ENCODE peak calls at places on chromosomes 11 and 22, in six cellular contexts. C is brain microvascular endothelial cell; D is activated CD4-positive, CD25-positive, alpha-beta regulatory T cell; I is SJCRH30; F is amniotic stem cell; T is NCI-H510A treated with DMSO at 0.1 percent for 48 hours. X is an unnamed sample.

GRCh38 chr11:111387318-111387863 is 8.3 kb upstream of the POU2AF1 start:
- DNase-seq in C (no peak), D (no peak), I (no peak), F (no peak), T (no peak), X (no peak)

GRCh38 chr22:47205081-47205491 is 442.6 kb downstream of the TBC1D22A start:
- DNase-seq in C (no peak), D (no peak), I (no peak), F (no peak), T (no peak), X (no peak)

GRCh38 chr22:25027959-25028840 is 75.7 kb downstream of the KIAA1671 start:
- DNase-seq in C (peak; percentile 25), D (no peak), I (peak; percentile 30), F (no peak), T (no peak), X (peak; percentile 39)

GRCh38 chr22:41222846-41223507 is 17.8 kb downstream of the CHADL start:
- DNase-seq in C (no peak), D (no peak), I (no peak), F (no peak), T (no peak), X (no peak)

GRCh38 chr11:57468276-57468675 is 7.9 kb downstream of the RTN4RL2 start:
- DNase-seq in C (no peak), D (no peak), I (no peak), F (no peak), T (no peak), X (no peak)

GRCh38 chr11:61022311-61023085 is 51.0 kb downstream of the CD6 start:
- DNase-seq in C (no peak), D (no peak), I (no peak), F (no peak), T (no peak), X (no peak)

GRCh38 chr11:62905927-62906531 is 15.1 kb downstream of the CHRM1 start:
- DNase-seq in C (peak; percentile 70), D (peak; percentile 65), I (peak; percentile 89), F (no peak), T (peak; percentile 83), X (peak; percentile 86)

GRCh38 chr11:12167098-12167999 is 57.0 kb downstream of the MICAL2 start:
- DNase-seq in C (peak; percentile 94), D (no peak), I (no peak), F (peak; percentile 29), T (no peak), X (peak; percentile 92)

GRCh38 chr22:38163844-38164577 is 17.6 kb downstream of the PLA2G6 start:
- DNase-seq in C (no peak), D (no peak), I (no peak), F (no peak), T (no peak), X (no peak)

GRCh38 chr11:61959026-61959608 is 8.3 kb downstream of the FTH1 start:
- DNase-seq in C (no peak), D (no peak), I (no peak), F (no peak), T (no peak), X (no peak)

X was measured in endothelial cell of umbilical vein.